ENCODE peak calls at places on chromosome 6, in five cellular contexts. A is fibroblast of lung, Q is NCI-H774, V is Caki2, O is foreskin fibroblast. U is an unnamed sample.

GRCh38 chr6:34696739-34697543 is at the start of gene ILRUN:
- DNase-seq in Q (peak), O (peak), V (peak), A (peak), U (peak)

GRCh38 chr6:68572525-68572924 is 62.6 kb upstream of the ADGRB3 start:
- DNase-seq in Q (no peak), A (peak), V (peak), O (peak), U (no peak)

GRCh38 chr6:126030045-126030444 is 43.7 kb downstream of the TRMT11 start:
- DNase-seq in Q (no peak), A (peak), O (no peak), V (no peak), U (no peak)

GRCh38 chr6:103183831-103184411 is 1675.8 kb downstream of the HACE1 start:
- DNase-seq in V (no peak), A (no peak), O (no peak), Q (no peak), U (no peak)

GRCh38 chr6:75090574-75090973 is 115.3 kb downstream of the COL12A1 start:
- DNase-seq in O (no peak), Q (no peak), A (no peak), V (no peak), U (no peak)

GRCh38 chr6:46098678-46099077 is 31.1 kb upstream of the ENPP4 start:
- DNase-seq in A (no peak), Q (peak), O (no peak), V (no peak), U (no peak)

GRCh38 chr6:170043881-170044790 is 246.7 kb downstream of the DLL1 start:
- DNase-seq in A (no peak), O (no peak), V (no peak), Q (no peak), U (no peak)

GRCh38 chr6:148221580-148221979 is 121.1 kb upstream of the SASH1 start:
- DNase-seq in O (no peak), Q (no peak), V (peak), A (no peak), U (peak)

GRCh38 chr6:169289671-169290408 is 36.2 kb upstream of the THBS2 start:
- DNase-seq in V (no peak), O (no peak), A (peak), Q (no peak), U (peak)

GRCh38 chr6:47715782-47716181 is 17.4 kb downstream of the ADGRF4 start:
- DNase-seq in A (no peak), O (no peak), Q (no peak), V (no peak), U (no peak)

GRCh38 chr6:4781426-4781825 is 5.2 kb downstream of the CDYL start:
- DNase-seq in V (no peak), A (no peak), Q (no peak), O (no peak), U (no peak)

GRCh38 chr6:26309731-26310142 is 55.3 kb upstream of the BTN3A2 start:
- DNase-seq in Q (no peak), A (peak), O (peak), V (peak), U (peak)

GRCh38 chr6:144853603-144854002 is 568.5 kb downstream of the UTRN start:
- DNase-seq in A (no peak), O (no peak), Q (no peak), V (no peak), U (no peak)

GRCh38 chr6:46510656-46511055 is 19.4 kb upstream of the RCAN2 start:
- DNase-seq in V (peak), Q (no peak), A (peak), O (peak), U (peak)

GRCh38 chr6:42889815-42890214 is 10.4 kb downstream of the RPL7L1 start:
- DNase-seq in A (no peak), O (peak), V (no peak), Q (no peak), U (no peak)

GRCh38 chr6:42704251-42704936 is 18.0 kb downstream of the PRPH2 start:
- DNase-seq in Q (peak), V (no peak), O (no peak), A (peak), U (no peak)

GRCh38 chr6:37057128-37057471 is 51.6 kb downstream of the FGD2 start:
- DNase-seq in V (no peak), O (no peak), Q (no peak), A (no peak), U (no peak)

GRCh38 chr6:52881996-52882841 is 27.3 kb downstream of the GSTA3 start:
- DNase-seq in O (peak), A (peak), V (peak), Q (peak), U (peak)

GRCh38 chr6:9408718-9409117 is 973.4 kb upstream of the SLC35B3 start:
- DNase-seq in A (peak), O (peak), Q (no peak), V (peak), U (peak)

GRCh38 chr6:147257760-147258159 is 53.5 kb downstream of the STXBP5 start:
- DNase-seq in O (no peak), V (no peak), Q (no peak), A (no peak), U (no peak)

GRCh38 chr6:122399055-122399347 is 451 bp upstream of the HSF2 start:
- DNase-seq in V (no peak), O (no peak), A (no peak), Q (no peak), U (peak)

GRCh38 chr6:107624541-107624940 is 134.6 kb downstream of the SOBP start:
- DNase-seq in A (no peak), V (no peak), Q (no peak), O (peak), U (no peak)

U was measured in EH.